ENCODE peak calls at places on chromosomes 12 and 14, in five cellular contexts. Y is WTC11, X is uterus, Q is foreskin fibroblast, S is heart right ventricle. D is an unnamed sample.

GRCh38 chr12:2900642-2901041 is 10.0 kb downstream of the TULP3 start:
- DNase-seq in Y (no peak), X (no peak), Q (no peak), S (no peak), D (no peak)

GRCh38 chr12:56267443-56268071 is 815 bp downstream of the COQ10A start:
- DNase-seq in Y (peak), X (no peak), Q (no peak), S (peak), D (no peak)

GRCh38 chr14:38755036-38755435 is 348.0 kb downstream of the SEC23A start:
- DNase-seq in Y (no peak), X (no peak), Q (no peak), S (no peak), D (no peak)

GRCh38 chr14:81476816-81477215 is 56.8 kb downstream of the SEL1L start:
- DNase-seq in Y (no peak), X (no peak), Q (no peak), S (no peak), D (no peak)

GRCh38 chr12:117069126-117069788 is 30.0 kb downstream of the TESC start:
- DNase-seq in Y (no peak), X (no peak), Q (no peak), S (no peak), D (no peak)

GRCh38 chr14:39376671-39377403 is 55.4 kb downstream of the FBXO33 start:
- DNase-seq in Y (no peak), X (no peak), Q (peak), S (no peak), D (no peak)

GRCh38 chr14:101179691-101180211 is 276.2 kb upstream of the RTL1 start:
- DNase-seq in Y (no peak), X (no peak), Q (no peak), S (no peak), D (peak)

GRCh38 chr14:24366664-24367505 is 1.1 kb upstream of the NFATC4 start:
- DNase-seq in Y (peak), X (peak), Q (peak), S (peak), D (peak)

GRCh38 chr14:34450542-34450915 is 11.5 kb downstream of the SPTSSA start:
- DNase-seq in Y (no peak), X (no peak), Q (no peak), S (no peak), D (no peak)

GRCh38 chr12:39772708-39773665 is 153.4 kb upstream of the ABCD2 start:
- DNase-seq in Y (no peak), X (no peak), Q (no peak), S (no peak), D (no peak)

GRCh38 chr12:47302111-47302597 is 222.4 kb upstream of the AMIGO2 start:
- DNase-seq in Y (no peak), X (peak), Q (no peak), S (no peak), D (no peak)

GRCh38 chr12:69703146-69703642 is 4.1 kb upstream of the BEST3 start:
- DNase-seq in Y (no peak), X (no peak), Q (no peak), S (no peak), D (no peak)

GRCh38 chr12:6315184-6315583 is 4.7 kb downstream of the PLEKHG6 start:
- DNase-seq in Y (no peak), X (no peak), Q (no peak), S (no peak), D (no peak)

GRCh38 chr14:97462081-97462480 is 664.9 kb downstream of the VRK1 start:
- DNase-seq in Y (no peak), X (no peak), Q (no peak), S (no peak), D (no peak)

GRCh38 chr12:122946690-122947271 is 19.5 kb downstream of the ABCB9 start:
- DNase-seq in Y (no peak), X (peak), Q (peak), S (peak), D (no peak)

GRCh38 chr12:78028426-78028825 is 197.7 kb downstream of the NAV3 start:
- DNase-seq in Y (no peak), X (no peak), Q (no peak), S (no peak), D (no peak)

GRCh38 chr12:990308-990648 is 745 bp upstream of the ERC1 start:
- DNase-seq in Y (peak), X (peak), Q (peak), S (peak), D (no peak)

GRCh38 chr12:109771746-109772621 is 58.4 kb downstream of the FAM222A start:
- DNase-seq in Y (no peak), X (no peak), Q (no peak), S (no peak), D (no peak)

GRCh38 chr14:31921251-31921650 is 155.9 kb upstream of the ARHGAP5 start:
- DNase-seq in Y (no peak), X (no peak), Q (no peak), S (no peak), D (no peak)

GRCh38 chr14:81314443-81315175 is 85.5 kb downstream of the STON2 start:
- DNase-seq in Y (no peak), X (no peak), Q (no peak), S (no peak), D (no peak)

GRCh38 chr12:49637401-49637800 is 14.0 kb downstream of the PRPF40B start:
- DNase-seq in Y (no peak), X (no peak), Q (no peak), S (no peak), D (no peak)

GRCh38 chr14:55908071-55908470 is 210.1 kb upstream of the PELI2 start:
- DNase-seq in Y (no peak), X (no peak), Q (no peak), S (no peak), D (no peak)

GRCh38 chr14:32821989-32822653 is 116.6 kb upstream of the NPAS3 start:
- DNase-seq in Y (no peak), X (no peak), Q (peak), S (no peak), D (no peak)

GRCh38 chr14:94940263-94940993 is 170.5 kb upstream of the GSC start:
- DNase-seq in Y (no peak), X (no peak), Q (no peak), S (no peak), D (no peak)

GRCh38 chr14:99260652-99261551 is 11.1 kb downstream of the BCL11B start:
- DNase-seq in Y (no peak), X (no peak), Q (no peak), S (no peak), D (no peak)

GRCh38 chr12:110689002-110689600 is at the start of gene HVCN1:
- DNase-seq in Y (peak), X (peak), Q (peak), S (peak), D (peak)

GRCh38 chr14:24150567-24150966 is 3.3 kb downstream of the RNF31 start:
- DNase-seq in Y (no peak), X (no peak), Q (no peak), S (no peak), D (no peak)

GRCh38 chr14:64225156-64225757 is 68.9 kb downstream of the ESR2 start:
- DNase-seq in Y (no peak), X (no peak), Q (no peak), S (no peak), D (no peak)

GRCh38 chr12:65784616-65785015 is 39.7 kb upstream of the HMGA2 start:
- DNase-seq in Y (no peak), X (no peak), Q (no peak), S (no peak), D (no peak)

GRCh38 chr14:101980700-101981099 is 16.3 kb downstream of the DYNC1H1 start:
- DNase-seq in Y (no peak), X (peak), Q (peak), S (peak), D (no peak)

GRCh38 chr12:106133136-106134087 is 5.3 kb downstream of the NUAK1 start:
- DNase-seq in Y (no peak), X (no peak), Q (peak), S (no peak), D (no peak)

GRCh38 chr14:105851716-105852377 is 325.5 kb downstream of the TMEM121 start:
- DNase-seq in Y (no peak), X (peak), Q (no peak), S (no peak), D (no peak)

GRCh38 chr12:62834406-62834805 is 100.5 kb downstream of the PPM1H start:
- DNase-seq in Y (no peak), X (peak), Q (no peak), S (peak), D (no peak)

GRCh38 chr14:23396126-23396525 is 11.9 kb downstream of the MYH6 start:
- DNase-seq in Y (no peak), X (no peak), Q (no peak), S (no peak), D (no peak)

GRCh38 chr14:29566194-29566593 is 361.5 kb downstream of the PRKD1 start:
- DNase-seq in Y (no peak), X (no peak), Q (no peak), S (no peak), D (no peak)
- TF ChIP-seq CTCF in Y (no peak), X (no peak), Q (no peak), S (no peak), D (no peak)

GRCh38 chr12:108099085-108099484 is 30.0 kb upstream of the WSCD2 start:
- DNase-seq in Y (no peak), X (no peak), Q (no peak), S (no peak), D (no peak)
- TF ChIP-seq CTCF in Y (no peak), X (peak), Q (no peak), S (peak), D (no peak)

GRCh38 chr14:50542941-50543418 is 10.6 kb upstream of the MAP4K5 start:
- DNase-seq in Y (no peak), X (peak), Q (peak), S (peak), D (no peak)

GRCh38 chr14:50541159-50541567 is 8.8 kb upstream of the MAP4K5 start:
- DNase-seq in Y (no peak), X (no peak), Q (no peak), S (no peak), D (no peak)

GRCh38 chr14:50545618-50546017 is 13.2 kb upstream of the MAP4K5 start:
- DNase-seq in Y (no peak), X (no peak), Q (no peak), S (no peak), D (no peak)

GRCh38 chr14:50550294-50550693 is 9.7 kb upstream of the ATL1 start:
- DNase-seq in Y (no peak), X (no peak), Q (no peak), S (no peak), D (no peak)

GRCh38 chr14:50544911-50545310 is 12.5 kb upstream of the MAP4K5 start:
- DNase-seq in Y (no peak), X (no peak), Q (no peak), S (no peak), D (no peak)
- TF ChIP-seq CTCF in Y (no peak), X (no peak), Q (no peak), S (no peak), D (no peak)

DNA sequence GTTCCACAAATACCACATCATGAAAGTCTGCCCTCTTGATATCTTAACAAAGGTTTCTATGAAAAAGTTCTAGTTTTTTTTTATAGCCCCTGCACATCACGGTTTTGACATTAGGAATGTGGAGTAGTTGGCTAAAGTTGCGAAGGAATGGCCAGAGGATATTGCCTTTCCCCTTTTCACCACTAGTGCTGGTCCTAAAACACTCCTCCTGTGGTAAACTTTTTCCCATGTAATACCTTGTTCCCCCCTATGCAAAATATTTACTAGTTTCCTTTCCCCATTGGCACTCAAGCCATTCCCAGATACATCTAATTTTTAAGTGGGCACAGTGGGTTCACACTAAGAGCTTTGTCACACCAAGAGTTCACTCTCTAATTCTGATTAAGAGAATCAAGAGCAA is 33.4 kb downstream of the R3HDM2 start:
- DNase-seq in Y (no peak), X (no peak), Q (no peak), S (no peak), D (no peak)
- TF ChIP-seq CTCF in Y (no peak), X (no peak), Q (no peak), S (no peak), D (no peak)

DNA sequence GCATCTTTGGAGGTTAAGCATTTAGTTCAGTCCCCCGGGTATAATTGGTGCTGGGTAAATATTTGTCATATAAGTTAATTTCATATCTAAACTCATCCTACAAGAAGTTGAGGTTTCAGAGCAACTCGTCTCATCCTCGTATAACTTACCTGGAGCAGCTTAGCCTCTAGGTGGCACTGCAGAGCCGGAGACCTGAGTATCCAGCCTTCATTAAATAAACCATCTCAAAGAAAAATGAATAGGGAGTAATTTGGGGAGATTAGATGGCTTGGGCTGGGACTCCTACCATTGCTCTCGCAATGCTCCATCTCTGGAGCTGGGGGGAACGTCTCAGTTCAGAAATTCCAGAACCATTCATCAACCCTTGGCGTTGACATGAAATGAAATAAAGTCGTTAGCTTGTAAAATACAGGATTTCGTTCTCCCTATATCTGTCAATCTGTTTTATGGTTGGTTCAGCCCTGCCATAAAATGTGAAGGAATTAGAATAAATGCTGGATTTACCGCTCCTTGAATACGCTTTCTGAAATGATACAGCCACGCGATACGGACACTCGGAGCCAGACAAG is 122.9 kb upstream of the TMEM132D start:
- DNase-seq in Y (peak), X (no peak), Q (peak), S (no peak), D (peak)
- TF ChIP-seq CTCF in Y (peak), X (peak), Q (peak), S (no peak), D (peak)

GRCh38 chr14:77547512-77547911 is 48.9 kb upstream of the ISM2 start:
- DNase-seq in Y (no peak), X (no peak), Q (no peak), S (no peak), D (no peak)
- TF ChIP-seq CTCF in Y (no peak), X (no peak), Q (no peak), S (no peak), D (peak)

GRCh38 chr12:18589316-18589715 is 148.5 kb downstream of the PLCZ1 start:
- DNase-seq in Y (no peak), X (no peak), Q (no peak), S (no peak), D (no peak)
- TF ChIP-seq CTCF in Y (no peak), X (no peak), Q (no peak), S (no peak), D (no peak)